ENCODE peak calls at places on chromosome 7, in four cellular contexts. V is mesenchymal stem cell, O is GM12878, N is heart left ventricle. U is an unnamed sample.

GRCh38 chr7:105830405-105831218 is 45.8 kb downstream of the ATXN7L1 start:
- DNase-seq in V (peak; percentile 98), O (no peak), N (no peak), U (no peak)

GRCh38 chr7:41319601-41320000 is 383.3 kb downstream of the INHBA start:
- DNase-seq in V (no peak), O (no peak), N (no peak), U (no peak)

GRCh38 chr7:84258628-84259027 is 64.0 kb upstream of the SEMA3A start:
- DNase-seq in V (no peak), O (no peak), N (no peak), U (no peak)

GRCh38 chr7:142940968-142941535 is 1.8 kb downstream of the LLCFC1 start:
- DNase-seq in V (no peak), O (no peak), N (no peak), U (no peak)

GRCh38 chr7:29610031-29610490 is 46.4 kb downstream of the PRR15 start:
- DNase-seq in V (no peak), O (no peak), N (no peak), U (no peak)

GRCh38 chr7:139587535-139587934 is 64.0 kb downstream of the CLEC2L start:
- DNase-seq in V (no peak), O (no peak), N (no peak), U (no peak)

GRCh38 chr7:111833461-111833860 is 271.2 kb upstream of the IMMP2L start:
- DNase-seq in V (no peak), O (no peak), N (no peak), U (no peak)

GRCh38 chr7:131108212-131108980 is 219.3 kb upstream of the MKLN1 start:
- DNase-seq in V (peak; percentile 57), O (no peak), N (no peak), U (no peak)

GRCh38 chr7:8761731-8762130 is 328.3 kb downstream of the NXPH1 start:
- DNase-seq in V (no peak), O (no peak), N (no peak), U (no peak)

GRCh38 chr7:30348083-30348560 is 63.7 kb downstream of the ZNRF2 start:
- DNase-seq in V (peak; percentile 95), O (peak; percentile 85), N (no peak), U (peak; percentile 53)

GRCh38 chr7:42385912-42386311 is 148.9 kb upstream of the GLI3 start:
- DNase-seq in V (no peak), O (no peak), N (no peak), U (no peak)

GRCh38 chr7:42389697-42390096 is 152.7 kb upstream of the GLI3 start:
- DNase-seq in V (no peak), O (no peak), N (no peak), U (no peak)
- H3K4me1 ChIP-seq in V (no peaks in the 10 kb centered on the region), O (no peaks in the 10 kb centered on the region), N (no peaks in the 10 kb centered on the region), U (no peaks in the 10 kb centered on the region)

GRCh38 chr7:76427635-76428034 is 2.9 kb downstream of the ZP3 start:
- DNase-seq in V (no peak), O (no peak), N (no peak), U (no peak)

GRCh38 chr7:76430836-76431235 is 6.1 kb downstream of the ZP3 start:
- DNase-seq in V (no peak), O (no peak), N (no peak), U (no peak)

GRCh38 chr7:76428149-76428823 is 3.5 kb downstream of the ZP3 start:
- DNase-seq in V (no peak), O (no peak), N (no peak), U (no peak)

GRCh38 chr7:76430211-76430610 is 5.5 kb downstream of the ZP3 start:
- DNase-seq in V (no peak), O (no peak), N (no peak), U (no peak)

DNA sequence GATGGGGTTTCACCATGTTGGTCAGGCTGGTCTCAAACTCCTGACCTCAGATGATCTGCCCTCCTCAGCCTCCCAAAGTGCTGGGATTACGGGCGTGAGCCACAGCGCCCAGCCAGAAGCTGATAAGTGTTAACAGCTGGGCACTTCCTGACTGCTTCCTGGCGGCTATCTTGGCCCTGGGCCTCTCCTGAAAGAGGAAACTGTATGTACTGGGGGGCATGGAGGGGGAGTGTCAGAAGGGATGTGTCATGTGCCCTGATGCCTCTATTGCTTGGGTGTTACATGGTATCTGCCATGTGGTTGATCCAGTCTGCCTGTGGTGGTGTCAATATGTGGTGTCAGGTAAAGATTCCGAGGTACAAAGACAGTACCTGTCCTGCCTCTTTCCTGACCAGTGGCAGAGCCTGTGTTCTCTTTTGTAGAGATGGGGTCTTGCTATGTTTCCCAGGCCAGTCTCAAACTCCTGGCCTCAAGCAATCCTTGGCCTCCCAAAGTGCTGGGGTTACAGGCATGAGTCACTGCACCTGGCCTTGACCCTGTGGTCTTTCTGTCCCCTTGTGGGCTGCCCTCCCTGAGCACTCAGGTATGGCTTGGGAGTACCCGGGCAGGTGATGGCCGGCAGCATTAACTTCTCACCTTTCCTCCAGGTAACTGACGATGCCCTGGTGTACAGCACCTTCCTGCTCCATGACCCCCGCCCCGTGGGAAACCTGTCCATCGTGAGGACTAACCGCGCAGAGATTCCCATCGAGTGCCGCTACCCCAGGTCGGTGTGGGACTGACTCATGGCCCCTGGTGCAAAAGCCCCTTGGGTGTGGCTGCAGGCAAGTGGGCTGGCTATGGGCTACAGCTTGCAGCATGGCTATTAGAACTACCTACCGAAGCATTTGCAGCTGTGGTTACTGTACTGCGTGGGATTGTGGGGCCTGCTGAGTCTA is 4.4 kb downstream of the ZP3 start:
- DNase-seq in V (peak; percentile 32), O (no peak), N (no peak), U (peak; percentile 65)
- H3K4me1 ChIP-seq in V (peaks cover 9% of the 10 kb centered on the region), O (peaks cover 10% of the 10 kb centered on the region), N (no peaks in the 10 kb centered on the region), U (no peaks in the 10 kb centered on the region)

DNA sequence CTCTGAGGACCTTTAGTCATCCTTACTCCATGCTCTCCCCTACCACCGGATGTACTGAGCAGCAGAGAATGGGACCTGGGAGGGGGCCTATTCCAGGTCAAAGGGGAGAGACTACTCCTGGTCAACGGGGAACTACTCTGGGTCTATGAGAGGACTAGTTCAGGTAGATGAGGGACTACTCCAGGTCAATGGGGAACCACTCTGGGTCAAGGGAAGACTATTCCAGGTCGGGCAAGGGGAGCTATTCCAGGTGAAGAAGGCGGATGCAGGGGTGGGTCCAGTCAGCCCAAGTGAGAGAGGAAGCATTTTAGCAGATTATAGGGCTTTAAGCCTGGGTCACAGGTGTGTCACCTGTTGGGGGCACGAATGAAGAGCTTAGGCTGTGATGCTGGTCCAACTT is 35.4 kb downstream of the CCM2 start:
- DNase-seq in V (no peak), O (no peak), N (no peak), U (no peak)
- H3K4me1 ChIP-seq in V (peaks cover 19% of the 10 kb centered on the region), O (peaks cover 17% of the 10 kb centered on the region), N (peaks cover 25% of the 10 kb centered on the region), U (peaks cover 3% of the 10 kb centered on the region)

GRCh38 chr7:151057737-151057988 is at the start of gene CDK5:
- DNase-seq in V (no peak), O (no peak), N (no peak), U (no peak)

GRCh38 chr7:151057038-151057736 is 510 bp downstream of the CDK5 start:
- DNase-seq in V (no peak), O (no peak), N (no peak), U (no peak)

GRCh38 chr7:151059362-151060112 is at the start of gene SLC4A2:
- DNase-seq in V (peak; percentile 83), O (no peak), N (peak; percentile 89), U (peak; percentile 86)

GRCh38 chr7:151058766-151059361 is 525 bp upstream of the SLC4A2 start:
- DNase-seq in V (peak; percentile 70), O (no peak), N (no peak), U (no peak)

GRCh38 chr7:151057989-151058765 is 480 bp upstream of the CDK5 start:
- DNase-seq in V (peak; percentile 100), O (peak; percentile 95), N (peak; percentile 99), U (peak; percentile 100)
- H3K4me1 ChIP-seq in V (peaks cover 39% of the 10 kb centered on the region), O (peaks cover 24% of the 10 kb centered on the region), N (peaks cover 49% of the 10 kb centered on the region), U (peaks cover 15% of the 10 kb centered on the region)

GRCh38 chr7:116548506-116548905 is 23.7 kb downstream of the CAV1 start:
- DNase-seq in V (no peak), O (peak; percentile 43), N (no peak), U (no peak)
- H3K4me1 ChIP-seq in V (peaks cover 3% of the 10 kb centered on the region), O (peaks cover 14% of the 10 kb centered on the region), N (peaks cover 95% of the 10 kb centered on the region), U (no peaks in the 10 kb centered on the region)

GRCh38 chr7:102045681-102046372 is 228.4 kb downstream of the CUX1 start:
- DNase-seq in V (no peak), O (peak; percentile 53), N (no peak), U (no peak)
- H3K4me1 ChIP-seq in V (peaks cover 5% of the 10 kb centered on the region), O (peaks cover 49% of the 10 kb centered on the region), N (peaks cover 38% of the 10 kb centered on the region), U (peaks cover 4% of the 10 kb centered on the region)

U was measured in endodermal cell.